ENCODE peak calls at places on chromosomes 4 and X, in eight cellular contexts. D is HepG2, H is spleen, N is breast epithelium, V is stomach, C is endothelial cell of umbilical vein, A is suprapubic skin, U is H1. Y is an unnamed sample. For H3K4me1, the result is how much of the 10 kb centered on the place peaks cover.

GRCh38 chrX:14356401-14356800 is 172.9 kb upstream of the GLRA2 start:
- DNase-seq in D (no peak), H (no peak), N (no peak), V (no peak), C (no peak), A (no peak), U (no peak), Y (no peak)

GRCh38 chr4:143251781-143252180 is 67.1 kb downstream of the USP38 start:
- DNase-seq in D (no peak), H (no peak), N (no peak), V (no peak), C (no peak), A (no peak), U (no peak), Y (no peak)

GRCh38 chr4:123017636-123018390 is 95.4 kb upstream of the NUDT6 start:
- DNase-seq in D (no peak), H (no peak), N (no peak), V (no peak), C (peak), A (no peak), U (no peak), Y (no peak)

GRCh38 chr4:12138478-12138877 is 709.8 kb upstream of the HS3ST1 start:
- DNase-seq in D (no peak), H (no peak), N (no peak), V (no peak), C (no peak), A (no peak), U (no peak), Y (no peak)

GRCh38 chr4:168337550-168337940 is 19.0 kb upstream of the DDX60 start:
- DNase-seq in D (no peak), H (no peak), N (no peak), V (no peak), C (no peak), A (no peak), U (no peak), Y (no peak)

GRCh38 chrX:39805022-39805421 is 292.7 kb downstream of the BCOR start:
- DNase-seq in D (no peak), H (no peak), N (no peak), V (no peak), C (no peak), A (no peak), U (no peak), Y (no peak)

GRCh38 chr4:151992301-151992700 is 231.5 kb upstream of the GATB start:
- DNase-seq in D (no peak), H (no peak), N (no peak), V (no peak), C (no peak), A (no peak), U (no peak), Y (no peak)

GRCh38 chr4:1776521-1777161 is 16.5 kb upstream of the FGFR3 start:
- DNase-seq in D (peak), H (no peak), N (no peak), V (no peak), C (no peak), A (no peak), U (no peak), Y (no peak)

GRCh38 chr4:3465698-3466671 is 2.9 kb downstream of the DOK7 start:
- DNase-seq in D (peak), H (peak), N (no peak), V (no peak), C (no peak), A (no peak), U (no peak), Y (no peak)

GRCh38 chr4:14169460-14169859 is 541.9 kb upstream of the BOD1L1 start:
- DNase-seq in D (no peak), H (no peak), N (no peak), V (no peak), C (peak), A (no peak), U (no peak), Y (no peak)

GRCh38 chrX:41293269-41293668 is 40.7 kb upstream of the DDX3X start:
- DNase-seq in D (peak), H (no peak), N (no peak), V (no peak), C (no peak), A (no peak), U (no peak), Y (no peak)

GRCh38 chr4:95732061-95732460 is 107.8 kb upstream of the PDHA2 start:
- DNase-seq in D (no peak), H (no peak), N (no peak), V (no peak), C (peak), A (no peak), U (no peak), Y (no peak)

GRCh38 chr4:180675368-180675675 is 1567.9 kb upstream of the TENM3 start:
- DNase-seq in D (no peak), H (no peak), N (no peak), V (no peak), C (no peak), A (no peak), U (no peak), Y (no peak)

GRCh38 chr4:8818063-8818881 is 53.4 kb downstream of the HMX1 start:
- DNase-seq in D (no peak), H (peak), N (peak), V (peak), C (no peak), A (peak), U (no peak), Y (peak)

GRCh38 chr4:56261027-56261426 is 126.3 kb downstream of the AASDH start:
- DNase-seq in D (no peak), H (no peak), N (no peak), V (no peak), C (no peak), A (no peak), U (no peak), Y (peak)

GRCh38 chr4:89365375-89366170 is 58.0 kb upstream of the GPRIN3 start:
- DNase-seq in D (no peak), H (no peak), N (no peak), V (no peak), C (no peak), A (no peak), U (no peak), Y (no peak)

GRCh38 chr4:56880572-56880971 is 27.1 kb upstream of the REST start:
- DNase-seq in D (no peak), H (no peak), N (no peak), V (no peak), C (no peak), A (no peak), U (no peak), Y (no peak)

GRCh38 chr4:186557486-186557885 is 2.1 kb upstream of the MTNR1A start:
- DNase-seq in D (no peak), H (no peak), N (no peak), V (no peak), C (no peak), A (no peak), U (no peak), Y (no peak)

GRCh38 chr4:133178960-133179359 is 29.9 kb downstream of the PCDH10 start:
- DNase-seq in D (no peak), H (no peak), N (no peak), V (no peak), C (no peak), A (no peak), U (no peak), Y (no peak)

GRCh38 chr4:16588651-16589050 is 309.8 kb downstream of the LDB2 start:
- DNase-seq in D (no peak), H (no peak), N (no peak), V (no peak), C (no peak), A (no peak), U (no peak), Y (no peak)

GRCh38 chr4:138602664-138603063 is 360.5 kb upstream of the SLC7A11 start:
- DNase-seq in D (no peak), H (no peak), N (no peak), V (no peak), C (no peak), A (no peak), U (no peak), Y (no peak)

GRCh38 chr4:48162162-48162561 is 28.1 kb upstream of the TXK start:
- DNase-seq in D (no peak), H (no peak), N (no peak), V (no peak), C (no peak), A (no peak), U (no peak), Y (no peak)

GRCh38 chr4:181148470-181148869 is 1094.7 kb upstream of the TENM3 start:
- DNase-seq in D (no peak), H (no peak), N (no peak), V (no peak), C (no peak), A (no peak), U (no peak), Y (no peak)

GRCh38 chr4:77473509-77473908 is 132.1 kb upstream of the CXCL13 start:
- DNase-seq in D (peak), H (no peak), N (no peak), V (no peak), C (peak), A (no peak), U (no peak), Y (no peak)

DNA sequence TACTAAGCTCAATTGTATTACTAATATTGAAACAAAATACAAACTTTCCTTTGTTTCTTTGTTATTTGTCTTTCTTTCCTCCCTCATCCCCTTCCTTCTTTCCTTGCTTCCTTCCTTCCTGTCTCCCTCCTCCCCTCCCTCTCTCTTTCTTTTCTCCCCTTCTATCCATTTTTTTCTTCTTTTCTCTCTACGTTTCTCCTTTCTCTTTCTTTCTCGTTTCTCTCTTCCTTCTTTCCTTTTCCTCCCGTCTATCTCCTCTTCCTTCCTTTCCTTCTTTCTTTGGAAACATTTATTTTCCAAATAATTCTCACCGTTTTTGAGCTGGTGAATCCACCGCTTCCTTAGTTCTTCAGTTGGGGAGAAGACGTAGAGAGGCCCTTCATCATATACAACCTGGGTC is 16.3 kb downstream of the BTK start:
- DNase-seq in D (no peak), H (no peak), N (no peak), V (no peak), C (no peak), A (no peak), U (no peak), Y (no peak)
- H3K4me1 ChIP-seq in D (under half), H (under half), N (under half), V (under half), C (under half), A (under half), U (under half), Y (under half)

GRCh38 chr4:80231180-80231579 is 33.9 kb downstream of the PRDM8 start:
- DNase-seq in D (no peak), H (no peak), N (no peak), V (no peak), C (no peak), A (no peak), U (no peak), Y (no peak)
- TF ChIP-seq POLR2AphosphoS5 in D (no peak), H (no peak), N (no peak), V (no peak), C (no peak), A (no peak), U (no peak), Y (no peak)

DNA sequence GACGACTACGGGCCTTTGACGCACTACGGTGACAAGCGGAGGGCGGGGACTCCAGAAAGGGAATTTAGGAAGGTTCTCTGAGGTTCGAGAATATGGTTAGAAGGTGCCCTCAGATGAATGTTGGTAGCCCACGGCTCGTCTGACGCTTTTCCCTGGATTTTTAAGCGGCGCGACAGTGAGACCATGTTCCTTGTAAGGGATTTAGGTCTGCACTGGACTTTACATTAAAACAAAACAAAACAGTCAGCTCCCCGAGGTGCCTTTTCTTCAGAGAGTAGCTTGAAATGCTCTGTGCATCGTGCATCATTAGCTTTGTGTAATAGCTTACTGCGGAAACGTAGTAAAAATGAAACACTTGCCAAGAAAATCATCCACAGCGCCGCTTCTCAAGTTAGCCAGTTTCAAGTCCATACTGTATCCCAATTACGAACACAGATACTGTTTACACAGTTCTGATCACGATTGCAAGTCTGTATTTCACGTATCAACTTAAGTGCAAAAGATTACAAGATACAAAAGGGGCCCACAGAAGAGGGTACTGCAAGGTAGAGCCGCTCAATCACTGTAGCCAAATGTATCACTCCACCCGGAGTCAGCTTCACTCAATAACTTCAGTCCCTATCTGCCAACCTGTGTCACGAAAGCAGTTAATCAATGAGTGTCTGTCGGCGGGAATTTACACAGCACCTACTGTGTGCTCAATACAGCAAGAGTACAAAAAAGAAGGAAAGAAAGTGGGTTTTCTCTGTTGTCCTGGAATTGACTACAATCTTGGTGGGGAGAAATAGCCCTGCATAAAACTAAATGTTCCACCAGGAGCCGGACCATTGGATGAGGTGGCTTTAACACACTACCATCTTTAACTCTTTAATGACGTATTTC is 525 bp upstream of the NKRF start:
- DNase-seq in D (no peak), H (no peak), N (no peak), V (no peak), C (no peak), A (no peak), U (no peak), Y (no peak)
- TF ChIP-seq POLR2A in D (no peak), H (no peak), N (no peak), V (peak), C (peak), A (peak), U (no peak), Y (no peak)

DNA sequence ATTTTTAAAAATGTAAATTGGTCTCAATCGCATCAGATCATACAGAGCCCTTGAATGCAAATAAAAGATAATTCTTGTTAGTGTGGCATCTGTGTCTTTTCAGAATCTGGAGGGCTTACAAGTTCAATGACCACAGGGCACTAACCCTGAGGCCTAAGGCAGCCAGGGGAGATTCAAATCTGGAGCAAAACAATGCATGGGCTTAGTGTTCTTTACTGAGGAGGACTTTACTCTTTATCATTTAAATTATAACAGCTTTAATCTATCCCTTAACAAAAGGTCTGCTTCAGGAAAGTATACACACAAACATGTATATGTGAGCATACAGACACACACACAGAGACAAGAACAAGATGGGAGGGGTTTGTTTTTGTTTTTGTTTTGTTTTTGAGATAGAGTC is 51.0 kb upstream of the NSUN7 start:
- DNase-seq in D (no peak), H (no peak), N (no peak), V (no peak), C (no peak), A (no peak), U (no peak), Y (no peak)
- H3K4me1 ChIP-seq in D (under half), H (under half), N (under half), V (under half), C (under half), A (under half), U (under half), Y (under half)

DNA sequence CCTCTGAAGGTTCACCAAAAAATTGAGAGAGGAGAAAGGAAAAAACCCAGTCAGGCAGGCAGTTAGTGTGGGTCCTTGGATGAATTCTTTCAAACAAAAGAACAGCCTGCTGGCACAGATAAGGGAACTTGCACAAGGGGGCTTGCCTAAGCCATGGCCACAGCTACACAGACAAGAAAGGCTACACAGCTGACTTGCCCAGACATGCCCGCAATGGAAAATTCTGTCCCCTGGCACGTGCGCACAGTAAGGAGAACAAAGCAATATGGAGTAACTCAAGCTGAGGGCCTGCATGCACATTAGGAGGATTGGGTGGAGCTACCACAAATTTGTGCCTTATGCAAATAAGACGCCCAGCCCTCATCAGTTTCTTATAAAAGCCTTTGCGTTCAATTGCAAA is 512.5 kb upstream of the HTR2C start:
- DNase-seq in D (no peak), H (no peak), N (no peak), V (no peak), C (no peak), A (no peak), U (no peak), Y (no peak)
- TF ChIP-seq POLR2AphosphoS5 in D (no peak), H (no peak), N (no peak), V (no peak), C (no peak), A (no peak), U (no peak), Y (no peak)

DNA sequence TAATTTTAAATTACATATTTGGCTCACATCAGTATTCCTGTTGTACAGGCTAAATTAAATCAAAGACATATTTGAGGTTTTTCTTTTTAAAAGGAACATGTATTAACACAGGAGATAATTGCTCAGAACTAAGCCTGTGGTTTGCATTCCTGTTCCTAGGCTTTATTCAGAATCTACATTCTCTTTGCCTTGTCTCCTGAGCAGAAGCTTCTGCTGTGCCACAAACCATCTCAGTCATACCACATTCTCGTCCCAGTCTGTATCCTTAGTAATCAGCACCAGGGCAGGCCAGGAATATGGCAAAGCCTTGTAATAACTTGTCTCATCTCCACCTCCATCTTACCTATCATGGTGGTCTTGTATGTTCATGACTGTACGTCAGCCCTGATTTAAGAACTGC is 162.8 kb downstream of the ARHGAP24 start:
- DNase-seq in D (no peak), H (no peak), N (no peak), V (no peak), C (no peak), A (no peak), U (no peak), Y (no peak)
- TF ChIP-seq POLR2A in D (no peak), H (no peak), N (no peak), V (no peak), C (no peak), A (no peak), U (no peak), Y (no peak)

Y was measured in vagina.